ENCODE peak calls at places on chromosomes 13 and 19, in four cellular contexts. R is EL; G is transverse colon; S is activated naive CD4-positive, alpha-beta T cell. L is an unnamed sample.

GRCh38 chr19:57111329-57111644 is 8.5 kb upstream of the USP29 start:
- DNase-seq in R (no peak), G (no peak), S (no peak), L (no peak)

GRCh38 chr19:1133471-1133929 is 29.7 kb downstream of the GPX4 start:
- DNase-seq in R (no peak), G (peak), S (peak), L (no peak)

GRCh38 chr13:102677122-102677521 is 17.7 kb downstream of the METTL21C start:
- DNase-seq in R (no peak), G (no peak), S (no peak), L (no peak)

GRCh38 chr19:19405919-19406877 is 723 bp downstream of the GATAD2A start:
- DNase-seq in R (peak), G (peak), S (peak), L (no peak)

GRCh38 chr13:46321494-46322225 is 65.4 kb downstream of the RUBCNL start:
- DNase-seq in R (peak), G (peak), S (peak), L (peak)

GRCh38 chr13:75312884-75313520 is 169.0 kb downstream of the TBC1D4 start:
- DNase-seq in R (no peak), G (no peak), S (no peak), L (no peak)

GRCh38 chr19:47658431-47659383 is 49.8 kb downstream of the BICRA start:
- DNase-seq in R (no peak), G (peak), S (no peak), L (no peak)

GRCh38 chr19:48321622-48322591 is 3.4 kb upstream of the EMP3 start:
- DNase-seq in R (peak), G (peak), S (peak), L (peak)

GRCh38 chr19:1172353-1173159 is 1.5 kb downstream of the SBNO2 start:
- DNase-seq in R (peak), G (peak), S (no peak), L (no peak)

GRCh38 chr19:1087813-1088418 is 7.3 kb downstream of the POLR2E start:
- DNase-seq in R (no peak), G (peak), S (peak), L (no peak)

GRCh38 chr19:41934849-41935374 is 6.7 kb upstream of the ERFL start:
- DNase-seq in R (peak), G (peak), S (peak), L (no peak)

GRCh38 chr19:28794301-28794700 is 418.6 kb downstream of the UQCRFS1 start:
- DNase-seq in R (no peak), G (no peak), S (no peak), L (no peak)

GRCh38 chr19:48991823-48992570 is 1.1 kb downstream of the GYS1 start:
- DNase-seq in R (peak), G (peak), S (no peak), L (no peak)

L was measured in D721Med.